ENCODE peak calls at places on chromosomes 5 and 9, in four cellular contexts. C, B, K and V are unnamed samples.

GRCh38 chr9:129382281-129383004 is 204.4 kb upstream of the IER5L start:
- DNase-seq in C (peak; percentile 49), B (no peak), K (no peak), V (no peak)

GRCh38 chr9:113997610-113998009 is 80.5 kb downstream of the AMBP start:
- DNase-seq in C (no peak), K (no peak), B (no peak), V (no peak)

GRCh38 chr9:130421802-130422276 is 22.9 kb upstream of the ASS1 start:
- DNase-seq in K (peak; percentile 36), C (peak; percentile 95), B (no peak), V (no peak)

GRCh38 chr9:127116946-127117345 is 5.5 kb downstream of the ANGPTL2 start:
- DNase-seq in K (no peak), B (no peak), C (peak; percentile 65), V (no peak)

GRCh38 chr9:116861321-116861720 is 174.2 kb downstream of the TRIM32 start:
- DNase-seq in K (no peak), C (no peak), B (no peak), V (no peak)

GRCh38 chr5:160266752-160267345 is 37.5 kb downstream of the FABP6 start:
- DNase-seq in K (no peak), B (no peak), C (no peak), V (no peak)

GRCh38 chr9:137580209-137580957 is 1.7 kb upstream of the DPH7 start:
- DNase-seq in B (no peak), K (no peak), C (peak; percentile 47), V (no peak)

GRCh38 chr9:93085676-93086075 is 10.3 kb upstream of the CARD19 start:
- DNase-seq in K (no peak), C (no peak), B (no peak), V (no peak)

GRCh38 chr5:81354093-81354492 is 39.8 kb downstream of the ACOT12 start:
- DNase-seq in K (no peak), C (no peak), B (no peak), V (no peak)

GRCh38 chr5:81355291-81356251 is 38.4 kb downstream of the ACOT12 start:
- DNase-seq in K (no peak), C (no peak), B (no peak), V (peak; percentile 23)

GRCh38 chr5:81350507-81350906 is 43.4 kb downstream of the ACOT12 start:
- DNase-seq in C (no peak), B (no peak), K (no peak), V (no peak)

GRCh38 chr5:81349161-81349560 is 44.8 kb downstream of the ACOT12 start:
- DNase-seq in K (no peak), B (no peak), C (no peak), V (no peak)

DNA sequence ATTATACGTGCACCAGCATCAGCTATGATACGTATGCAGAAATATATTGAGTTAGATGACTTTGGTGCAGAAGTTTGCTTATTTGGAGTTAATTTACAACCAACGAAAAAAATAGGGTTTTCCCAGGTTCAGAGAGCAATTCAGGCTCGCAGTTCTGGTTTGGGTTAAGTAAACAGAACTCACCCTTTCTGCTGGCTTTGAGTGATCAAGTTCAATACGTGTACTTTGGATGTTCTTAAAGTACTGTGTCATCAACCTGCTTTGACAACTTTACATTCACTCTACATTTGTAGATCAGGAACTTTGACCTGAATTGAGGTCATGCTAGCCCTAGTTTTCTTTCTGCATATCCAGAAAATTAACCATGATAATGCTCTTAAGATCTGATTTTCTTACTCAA is 40.7 kb downstream of the ACOT12 start:
- DNase-seq in C (no peak), K (peak; percentile 40), B (no peak), V (no peak)
- TF ChIP-seq CTCF in C (no peak), K (no peak), B (no peak), V (no peak)

GRCh38 chr5:90882448-90882847 is 323.9 kb downstream of the ADGRV1 start:
- DNase-seq in B (no peak), K (no peak), C (no peak), V (no peak)
- H3K4me3 ChIP-seq in B (no peak overlapping the region), K (no peak overlapping the region), C (no peak overlapping the region), V (no peak overlapping the region)

DNA sequence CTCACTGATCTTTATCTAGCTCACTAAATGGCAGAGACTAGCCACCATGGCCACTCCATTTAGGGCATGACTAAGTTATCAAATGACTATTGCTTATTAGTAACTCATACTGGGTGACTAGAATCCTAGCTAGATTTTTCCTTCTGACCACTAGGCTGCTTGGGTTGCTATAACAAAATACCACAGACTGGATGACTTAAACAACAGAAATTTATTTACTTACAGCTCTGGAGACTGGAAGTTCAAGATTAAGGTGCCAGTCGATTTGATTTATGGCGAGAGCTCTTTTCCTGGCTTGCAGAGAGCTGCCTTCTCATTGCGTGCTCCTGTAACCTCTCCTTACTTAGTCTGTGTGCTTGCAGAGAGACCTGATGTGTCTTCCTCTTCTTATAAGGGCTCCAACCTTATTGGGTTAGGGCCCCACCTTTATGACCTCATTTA is 55.0 kb upstream of the APC start:
- DNase-seq in B (no peak), K (no peak), C (no peak), V (no peak)
- TF ChIP-seq CTCF in B (no peak), K (no peak), C (no peak), V (no peak)

GRCh38 chr9:91420471-91421021 is 3.1 kb downstream of the NFIL3 start:
- DNase-seq in C (no peak), B (no peak), K (no peak), V (no peak)
- H3K4me3 ChIP-seq in C (no peak overlapping the region), B (peak overlapping the region; percentile 67), K (peak overlapping the region; percentile 90), V (no peak overlapping the region)

GRCh38 chr5:118592678-118593328 is 395.5 kb downstream of the DTWD2 start:
- DNase-seq in B (no peak), K (no peak), C (no peak), V (no peak)
- TF ChIP-seq CTCF in B (no peak), K (no peak), C (peak; percentile 30), V (no peak)

DNA sequence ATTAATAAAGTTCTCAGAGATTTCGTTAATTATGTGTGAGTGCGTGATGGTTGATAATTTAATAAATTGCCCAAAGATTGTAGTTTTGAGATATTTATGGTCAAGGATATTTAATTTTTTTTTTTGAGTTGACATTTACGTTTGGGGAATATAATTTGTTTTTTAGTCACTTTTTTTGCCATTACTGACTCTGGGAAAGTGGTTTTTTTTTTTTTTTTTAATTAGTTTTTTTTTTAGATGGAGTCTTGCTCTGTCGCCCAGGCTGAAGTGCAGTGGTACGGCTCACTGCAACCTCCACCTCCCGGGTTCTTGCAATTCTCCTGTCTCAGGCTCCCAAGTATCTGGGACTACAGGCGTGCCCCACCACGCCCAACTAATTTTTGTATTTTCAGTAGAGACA is 1.7 kb downstream of the BDP1 start:
- DNase-seq in B (no peak), C (no peak), K (no peak), V (no peak)
- H3K4me3 ChIP-seq in B (no peak overlapping the region), C (peak overlapping the region; percentile 100), K (peak overlapping the region; percentile 59), V (peak overlapping the region; percentile 83)